ENCODE peak calls at places on chromosomes 2 and 18, in ten cellular contexts. One of them, this sample, is unnamed.

GRCh38 chr2:235493775-235494715 is at the start of gene AGAP1:
- DNase-seq in uterus: peak
- DNase-seq in Caco-2: peak
- DNase-seq in endothelial cell: peak
- DNase-seq in WTC11: peak
- DNase-seq in transverse colon: peak
- DNase-seq in lower leg skin: peak
- DNase-seq in CD4-positive, alpha-beta T cell: no peak
- DNase-seq in heart right ventricle: peak
- DNase-seq in dorsolateral prefrontal cortex: peak
- DNase-seq in this sample: peak

GRCh38 chr2:117068371-117068770 is 746.1 kb upstream of the DDX18 start:
- DNase-seq in uterus: no peak
- DNase-seq in Caco-2: no peak
- DNase-seq in endothelial cell: no peak
- DNase-seq in WTC11: no peak
- DNase-seq in transverse colon: peak
- DNase-seq in lower leg skin: no peak
- DNase-seq in CD4-positive, alpha-beta T cell: no peak
- DNase-seq in heart right ventricle: no peak
- DNase-seq in dorsolateral prefrontal cortex: no peak
- DNase-seq in this sample: no peak

GRCh38 chr2:181615086-181615635 is 41.7 kb downstream of the CERKL start:
- DNase-seq in uterus: no peak
- DNase-seq in Caco-2: no peak
- DNase-seq in endothelial cell: no peak
- DNase-seq in WTC11: no peak
- DNase-seq in transverse colon: no peak
- DNase-seq in lower leg skin: no peak
- DNase-seq in CD4-positive, alpha-beta T cell: no peak
- DNase-seq in heart right ventricle: no peak
- DNase-seq in dorsolateral prefrontal cortex: no peak
- DNase-seq in this sample: no peak

GRCh38 chr2:207465894-207466293 is 63.9 kb upstream of the CREB1 start:
- DNase-seq in uterus: no peak
- DNase-seq in Caco-2: no peak
- DNase-seq in endothelial cell: no peak
- DNase-seq in WTC11: no peak
- DNase-seq in transverse colon: no peak
- DNase-seq in lower leg skin: no peak
- DNase-seq in CD4-positive, alpha-beta T cell: no peak
- DNase-seq in heart right ventricle: no peak
- DNase-seq in dorsolateral prefrontal cortex: no peak
- DNase-seq in this sample: no peak

GRCh38 chr2:122081743-122082142 is 326.3 kb downstream of the TSN start:
- DNase-seq in uterus: no peak
- DNase-seq in Caco-2: no peak
- DNase-seq in endothelial cell: no peak
- DNase-seq in WTC11: no peak
- DNase-seq in transverse colon: no peak
- DNase-seq in lower leg skin: no peak
- DNase-seq in CD4-positive, alpha-beta T cell: no peak
- DNase-seq in heart right ventricle: no peak
- DNase-seq in dorsolateral prefrontal cortex: no peak
- DNase-seq in this sample: no peak

GRCh38 chr2:181812106-181812745 is 79.3 kb upstream of the ITPRID2 start:
- DNase-seq in uterus: no peak
- DNase-seq in Caco-2: no peak
- DNase-seq in endothelial cell: no peak
- DNase-seq in WTC11: no peak
- DNase-seq in transverse colon: no peak
- DNase-seq in lower leg skin: no peak
- DNase-seq in CD4-positive, alpha-beta T cell: no peak
- DNase-seq in heart right ventricle: no peak
- DNase-seq in dorsolateral prefrontal cortex: no peak
- DNase-seq in this sample: no peak

GRCh38 chr18:7957297-7957696 is 390.2 kb downstream of the PTPRM start:
- DNase-seq in uterus: no peak
- DNase-seq in Caco-2: no peak
- DNase-seq in endothelial cell: no peak
- DNase-seq in WTC11: no peak
- DNase-seq in transverse colon: no peak
- DNase-seq in lower leg skin: no peak
- DNase-seq in CD4-positive, alpha-beta T cell: no peak
- DNase-seq in heart right ventricle: no peak
- DNase-seq in dorsolateral prefrontal cortex: no peak
- DNase-seq in this sample: no peak

GRCh38 chr2:60717691-60718090 is 38.4 kb upstream of the PAPOLG start:
- DNase-seq in uterus: no peak
- DNase-seq in Caco-2: no peak
- DNase-seq in endothelial cell: no peak
- DNase-seq in WTC11: no peak
- DNase-seq in transverse colon: peak
- DNase-seq in lower leg skin: peak
- DNase-seq in CD4-positive, alpha-beta T cell: no peak
- DNase-seq in heart right ventricle: no peak
- DNase-seq in dorsolateral prefrontal cortex: peak
- DNase-seq in this sample: no peak

GRCh38 chr2:174337337-174338154 is 2.8 kb downstream of the SP9 start:
- DNase-seq in uterus: no peak
- DNase-seq in Caco-2: no peak
- DNase-seq in endothelial cell: peak
- DNase-seq in WTC11: peak
- DNase-seq in transverse colon: no peak
- DNase-seq in lower leg skin: no peak
- DNase-seq in CD4-positive, alpha-beta T cell: no peak
- DNase-seq in heart right ventricle: no peak
- DNase-seq in dorsolateral prefrontal cortex: no peak
- DNase-seq in this sample: no peak

GRCh38 chr2:58137221-58137620 is 90.6 kb downstream of the VRK2 start:
- DNase-seq in uterus: no peak
- DNase-seq in Caco-2: no peak
- DNase-seq in endothelial cell: no peak
- DNase-seq in WTC11: no peak
- DNase-seq in transverse colon: no peak
- DNase-seq in lower leg skin: no peak
- DNase-seq in CD4-positive, alpha-beta T cell: no peak
- DNase-seq in heart right ventricle: no peak
- DNase-seq in dorsolateral prefrontal cortex: no peak
- DNase-seq in this sample: no peak

GRCh38 chr2:20592106-20593071 is 58.5 kb downstream of the HS1BP3 start:
- DNase-seq in uterus: peak
- DNase-seq in Caco-2: no peak
- DNase-seq in endothelial cell: no peak
- DNase-seq in WTC11: peak
- DNase-seq in transverse colon: peak
- DNase-seq in lower leg skin: no peak
- DNase-seq in CD4-positive, alpha-beta T cell: no peak
- DNase-seq in heart right ventricle: peak
- DNase-seq in dorsolateral prefrontal cortex: no peak
- DNase-seq in this sample: no peak

GRCh38 chr2:10346929-10347558 is 44.3 kb downstream of the HPCAL1 start:
- DNase-seq in uterus: no peak
- DNase-seq in Caco-2: no peak
- DNase-seq in endothelial cell: no peak
- DNase-seq in WTC11: no peak
- DNase-seq in transverse colon: no peak
- DNase-seq in lower leg skin: no peak
- DNase-seq in CD4-positive, alpha-beta T cell: no peak
- DNase-seq in heart right ventricle: no peak
- DNase-seq in dorsolateral prefrontal cortex: no peak
- DNase-seq in this sample: no peak

GRCh38 chr2:172215172-172215935 is 112.7 kb upstream of the DLX2 start:
- DNase-seq in uterus: peak
- DNase-seq in Caco-2: no peak
- DNase-seq in endothelial cell: no peak
- DNase-seq in WTC11: no peak
- DNase-seq in transverse colon: no peak
- DNase-seq in lower leg skin: no peak
- DNase-seq in CD4-positive, alpha-beta T cell: no peak
- DNase-seq in heart right ventricle: no peak
- DNase-seq in dorsolateral prefrontal cortex: peak
- DNase-seq in this sample: no peak

GRCh38 chr2:189104926-189105325 is 74.6 kb downstream of the COL5A2 start:
- DNase-seq in uterus: no peak
- DNase-seq in Caco-2: no peak
- DNase-seq in endothelial cell: no peak
- DNase-seq in WTC11: no peak
- DNase-seq in transverse colon: no peak
- DNase-seq in lower leg skin: no peak
- DNase-seq in CD4-positive, alpha-beta T cell: no peak
- DNase-seq in heart right ventricle: no peak
- DNase-seq in dorsolateral prefrontal cortex: no peak
- DNase-seq in this sample: no peak

GRCh38 chr2:59180111-59180510 is 939.0 kb upstream of the FANCL start:
- DNase-seq in uterus: no peak
- DNase-seq in Caco-2: no peak
- DNase-seq in endothelial cell: no peak
- DNase-seq in WTC11: no peak
- DNase-seq in transverse colon: no peak
- DNase-seq in lower leg skin: no peak
- DNase-seq in CD4-positive, alpha-beta T cell: no peak
- DNase-seq in heart right ventricle: no peak
- DNase-seq in dorsolateral prefrontal cortex: no peak
- DNase-seq in this sample: no peak

GRCh38 chr2:20603791-20604190 is 47.1 kb downstream of the HS1BP3 start:
- DNase-seq in uterus: peak
- DNase-seq in Caco-2: peak
- DNase-seq in endothelial cell: no peak
- DNase-seq in WTC11: no peak
- DNase-seq in transverse colon: peak
- DNase-seq in lower leg skin: no peak
- DNase-seq in CD4-positive, alpha-beta T cell: no peak
- DNase-seq in heart right ventricle: no peak
- DNase-seq in dorsolateral prefrontal cortex: no peak
- DNase-seq in this sample: no peak

GRCh38 chr2:71630110-71630967 is 177.0 kb downstream of the DYSF start:
- DNase-seq in uterus: no peak
- DNase-seq in Caco-2: no peak
- DNase-seq in endothelial cell: no peak
- DNase-seq in WTC11: no peak
- DNase-seq in transverse colon: no peak
- DNase-seq in lower leg skin: no peak
- DNase-seq in CD4-positive, alpha-beta T cell: no peak
- DNase-seq in heart right ventricle: no peak
- DNase-seq in dorsolateral prefrontal cortex: no peak
- DNase-seq in this sample: no peak

GRCh38 chr2:184769686-184770085 is 171.4 kb downstream of the ZNF804A start:
- DNase-seq in uterus: no peak
- DNase-seq in Caco-2: no peak
- DNase-seq in endothelial cell: no peak
- DNase-seq in WTC11: no peak
- DNase-seq in transverse colon: no peak
- DNase-seq in lower leg skin: no peak
- DNase-seq in CD4-positive, alpha-beta T cell: no peak
- DNase-seq in heart right ventricle: no peak
- DNase-seq in dorsolateral prefrontal cortex: no peak
- DNase-seq in this sample: no peak
- TF ChIP-seq CTCF in uterus: no peak
- TF ChIP-seq CTCF in Caco-2: no peak
- TF ChIP-seq CTCF in endothelial cell: no peak
- TF ChIP-seq CTCF in WTC11: no peak
- TF ChIP-seq CTCF in transverse colon: no peak
- TF ChIP-seq CTCF in lower leg skin: no peak
- TF ChIP-seq CTCF in CD4-positive, alpha-beta T cell: no peak
- TF ChIP-seq CTCF in heart right ventricle: no peak
- TF ChIP-seq CTCF in dorsolateral prefrontal cortex: no peak
- TF ChIP-seq CTCF in this sample: no peak

DNA sequence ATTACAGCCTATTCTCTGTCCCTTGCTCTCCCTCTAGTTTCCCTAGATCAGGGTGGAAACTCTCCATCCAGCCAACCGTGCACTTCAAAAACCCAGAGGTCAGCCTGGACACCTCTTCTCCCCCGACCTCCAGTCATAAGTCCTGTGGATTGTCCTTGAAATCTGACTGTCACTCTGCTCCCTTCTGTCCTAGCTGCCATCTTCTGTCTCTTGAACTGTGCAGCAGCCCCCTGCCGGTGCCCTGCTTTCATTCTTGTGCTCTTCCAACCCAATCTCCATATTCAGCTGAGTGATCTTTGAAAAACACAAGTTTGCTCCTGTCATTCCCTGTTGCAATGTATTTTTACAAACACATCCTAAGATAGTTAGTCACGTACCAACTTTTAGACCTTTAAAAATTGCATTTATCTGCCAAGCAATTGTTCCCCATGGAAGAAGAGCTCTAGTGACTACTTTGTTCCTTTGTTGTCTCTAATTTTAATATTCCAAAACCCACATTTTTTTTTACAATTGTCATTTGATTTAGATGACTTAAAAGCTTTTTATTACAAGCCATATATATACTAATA is 254.3 kb downstream of the CAMKMT start:
- DNase-seq in uterus: no peak
- DNase-seq in Caco-2: no peak
- DNase-seq in endothelial cell: no peak
- DNase-seq in WTC11: no peak
- DNase-seq in transverse colon: no peak
- DNase-seq in lower leg skin: no peak
- DNase-seq in CD4-positive, alpha-beta T cell: no peak
- DNase-seq in heart right ventricle: no peak
- DNase-seq in dorsolateral prefrontal cortex: no peak
- DNase-seq in this sample: no peak
- TF ChIP-seq CTCF in uterus: no peak
- TF ChIP-seq CTCF in Caco-2: no peak
- TF ChIP-seq CTCF in endothelial cell: no peak
- TF ChIP-seq CTCF in WTC11: no peak
- TF ChIP-seq CTCF in transverse colon: no peak
- TF ChIP-seq CTCF in lower leg skin: no peak
- TF ChIP-seq CTCF in CD4-positive, alpha-beta T cell: no peak
- TF ChIP-seq CTCF in heart right ventricle: no peak
- TF ChIP-seq CTCF in dorsolateral prefrontal cortex: no peak
- TF ChIP-seq CTCF in this sample: no peak

GRCh38 chr2:112579280-112579679 is 5.1 kb upstream of the CHCHD5 start:
- DNase-seq in uterus: no peak
- DNase-seq in Caco-2: no peak
- DNase-seq in endothelial cell: no peak
- DNase-seq in WTC11: no peak
- DNase-seq in transverse colon: no peak
- DNase-seq in lower leg skin: no peak
- DNase-seq in CD4-positive, alpha-beta T cell: no peak
- DNase-seq in heart right ventricle: no peak
- DNase-seq in dorsolateral prefrontal cortex: no peak
- DNase-seq in this sample: no peak
- TF ChIP-seq CTCF in uterus: no peak
- TF ChIP-seq CTCF in Caco-2: no peak
- TF ChIP-seq CTCF in endothelial cell: no peak
- TF ChIP-seq CTCF in WTC11: no peak
- TF ChIP-seq CTCF in transverse colon: no peak
- TF ChIP-seq CTCF in lower leg skin: no peak
- TF ChIP-seq CTCF in CD4-positive, alpha-beta T cell: no peak
- TF ChIP-seq CTCF in heart right ventricle: no peak
- TF ChIP-seq CTCF in dorsolateral prefrontal cortex: no peak
- TF ChIP-seq CTCF in this sample: no peak

DNA sequence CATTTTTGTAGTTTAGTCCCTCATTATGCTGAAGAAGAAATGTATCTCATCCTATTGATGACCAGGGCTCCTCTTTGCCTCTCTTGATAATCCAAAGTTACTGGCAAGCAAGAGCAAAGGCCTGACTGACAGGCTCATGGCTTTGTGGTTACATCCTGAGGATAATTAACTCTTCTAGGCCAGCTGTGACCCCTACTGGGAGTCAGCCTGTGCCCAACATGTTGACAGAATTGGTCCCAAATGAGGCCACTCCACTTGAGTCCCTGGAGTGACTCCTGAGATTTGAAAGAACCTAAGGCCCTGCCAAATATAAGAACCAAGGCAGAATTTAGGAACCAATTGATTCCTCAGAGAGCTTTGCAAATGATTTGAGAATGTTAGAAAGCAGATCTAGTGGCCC is 973.8 kb upstream of the CELF4 start:
- DNase-seq in uterus: no peak
- DNase-seq in Caco-2: no peak
- DNase-seq in endothelial cell: no peak
- DNase-seq in WTC11: peak
- DNase-seq in transverse colon: no peak
- DNase-seq in lower leg skin: no peak
- DNase-seq in CD4-positive, alpha-beta T cell: no peak
- DNase-seq in heart right ventricle: no peak
- DNase-seq in dorsolateral prefrontal cortex: no peak
- DNase-seq in this sample: no peak
- TF ChIP-seq CTCF in uterus: no peak
- TF ChIP-seq CTCF in Caco-2: no peak
- TF ChIP-seq CTCF in endothelial cell: no peak
- TF ChIP-seq CTCF in WTC11: no peak
- TF ChIP-seq CTCF in transverse colon: no peak
- TF ChIP-seq CTCF in lower leg skin: no peak
- TF ChIP-seq CTCF in CD4-positive, alpha-beta T cell: no peak
- TF ChIP-seq CTCF in heart right ventricle: no peak
- TF ChIP-seq CTCF in dorsolateral prefrontal cortex: no peak
- TF ChIP-seq CTCF in this sample: no peak

This sample was measured in Calu3.